ENCODE peak calls at places on chromosomes 2 and 18, in five cellular contexts. T, D, P, U and G are unnamed samples.

GRCh38 chr18:78896111-78896510 is 83.5 kb upstream of the SALL3 start:
- DNase-seq in T (no peak), D (no peak), P (no peak), U (no peak), G (no peak)

GRCh38 chr2:29123584-29124349 is 8.6 kb downstream of the CLIP4 start:
- DNase-seq in T (no peak), D (no peak), P (peak), U (no peak), G (no peak)

GRCh38 chr2:147027451-147027850 is 817.4 kb upstream of the ACVR2A start:
- DNase-seq in T (no peak), D (no peak), P (no peak), U (no peak), G (no peak)

GRCh38 chr18:61731169-61731568 is 161.6 kb downstream of the RNF152 start:
- DNase-seq in T (no peak), D (no peak), P (no peak), U (no peak), G (no peak)

GRCh38 chr2:38074047-38074774 is 1.7 kb downstream of the CYP1B1 start:
- DNase-seq in T (no peak), D (peak), P (no peak), U (peak), G (no peak)

GRCh38 chr2:32824415-32824814 is 122.3 kb upstream of the LTBP1 start:
- DNase-seq in T (no peak), D (no peak), P (no peak), U (no peak), G (no peak)

GRCh38 chr2:141968377-141968920 is 162.4 kb downstream of the LRP1B start:
- DNase-seq in T (no peak), D (no peak), P (no peak), U (no peak), G (no peak)

GRCh38 chr2:200617089-200618050 is 31.6 kb downstream of the AOX1 start:
- DNase-seq in T (no peak), D (no peak), P (no peak), U (no peak), G (no peak)